ENCODE peak calls at places on chromosomes 1 and 21, in four cellular contexts. Z is D341Med; L is left cardiac atrium; W is CD8-positive, alpha-beta T cell. Q is an unnamed sample.

GRCh38 chr1:5994713-5995621 is 2.7 kb upstream of the NPHP4 start:
- DNase-seq in Z (no peak), L (no peak), W (peak), Q (peak)

GRCh38 chr21:42755031-42755665 is 101.7 kb downstream of the PDE9A start:
- DNase-seq in Z (no peak), L (no peak), W (no peak), Q (no peak)

GRCh38 chr21:46082638-46083270 is 15.2 kb upstream of the COL6A2 start:
- DNase-seq in Z (peak), L (no peak), W (no peak), Q (no peak)

GRCh38 chr21:34061983-34062382 is 11.4 kb upstream of the MRPS6 start:
- DNase-seq in Z (no peak), L (no peak), W (no peak), Q (no peak)

GRCh38 chr1:10057305-10057704 is 24.5 kb downstream of the UBE4B start:
- DNase-seq in Z (no peak), L (no peak), W (no peak), Q (no peak)

GRCh38 chr1:115565789-115566188 is 76.0 kb upstream of the VANGL1 start:
- DNase-seq in Z (no peak), L (no peak), W (no peak), Q (no peak)

GRCh38 chr1:200874694-200875093 is 1.9 kb downstream of the GPR25 start:
- DNase-seq in Z (no peak), L (no peak), W (no peak), Q (no peak)

GRCh38 chr1:43708006-43708412 is 673 bp downstream of the ST3GAL3 start:
- DNase-seq in Z (no peak), L (no peak), W (no peak), Q (no peak)

GRCh38 chr1:151062738-151063371 is 2.7 kb downstream of the MLLT11 start:
- DNase-seq in Z (peak), L (no peak), W (no peak), Q (no peak)

GRCh38 chr1:202411421-202411820 is 62.9 kb downstream of the PPP1R12B start:
- DNase-seq in Z (peak), L (no peak), W (no peak), Q (no peak)

GRCh38 chr1:67053535-67053784 is 488 bp downstream of the SLC35D1 start:
- DNase-seq in Z (peak), L (peak), W (no peak), Q (no peak)

GRCh38 chr1:205645494-205645893 is 13.7 kb upstream of the ELK4 start:
- DNase-seq in Z (no peak), L (no peak), W (no peak), Q (no peak)

GRCh38 chr1:243253211-243253926 is 1.7 kb downstream of the CEP170 start:
- DNase-seq in Z (no peak), L (no peak), W (no peak), Q (no peak)

GRCh38 chr1:218827486-218827885 is 346.2 kb upstream of the LYPLAL1 start:
- DNase-seq in Z (no peak), L (no peak), W (no peak), Q (no peak)

GRCh38 chr1:33306561-33307493 is 14.1 kb downstream of the A3GALT2 start:
- DNase-seq in Z (no peak), L (no peak), W (no peak), Q (no peak)

GRCh38 chr1:166164995-166165660 is 1.7 kb downstream of the FAM78B start:
- DNase-seq in Z (peak), L (peak), W (no peak), Q (no peak)

GRCh38 chr1:167056529-167057296 is 33.5 kb downstream of the GPA33 start:
- DNase-seq in Z (no peak), L (no peak), W (no peak), Q (no peak)

GRCh38 chr21:44857127-44857892 is 16.2 kb downstream of the PTTG1IP start:
- DNase-seq in Z (no peak), L (no peak), W (no peak), Q (no peak)

GRCh38 chr21:42379425-42380215 is 13.3 kb upstream of the TFF1 start:
- DNase-seq in Z (no peak), L (no peak), W (no peak), Q (no peak)

GRCh38 chr1:55375617-55376258 is 160.6 kb upstream of the USP24 start:
- DNase-seq in Z (peak), L (no peak), W (no peak), Q (peak)

GRCh38 chr1:66294692-66295384 is 239.1 kb upstream of the SGIP1 start:
- DNase-seq in Z (no peak), L (no peak), W (no peak), Q (no peak)

GRCh38 chr1:77513839-77514763 is 168.4 kb downstream of the ZZZ3 start:
- DNase-seq in Z (no peak), L (peak), W (no peak), Q (no peak)

GRCh38 chr21:27700974-27701614 is 734.2 kb upstream of the ADAMTS5 start:
- DNase-seq in Z (peak), L (peak), W (peak), Q (no peak)

GRCh38 chr1:7302126-7302525 is 469.0 kb upstream of the VAMP3 start:
- DNase-seq in Z (no peak), L (no peak), W (no peak), Q (no peak)

GRCh38 chr1:153962088-153963029 is 978 bp downstream of the SLC39A1 start:
- DNase-seq in Z (no peak), L (no peak), W (no peak), Q (no peak)

GRCh38 chr1:201142854-201143725 is 11.2 kb downstream of the TMEM9 start:
- DNase-seq in Z (no peak), L (no peak), W (no peak), Q (no peak)

GRCh38 chr1:116674761-116675160 is 7.2 kb upstream of the IGSF3 start:
- DNase-seq in Z (no peak), L (no peak), W (no peak), Q (no peak)

GRCh38 chr1:221035680-221036153 is 156.5 kb downstream of the HLX start:
- DNase-seq in Z (no peak), L (no peak), W (no peak), Q (no peak)

GRCh38 chr1:209513226-209513625 is 70.3 kb upstream of the CAMK1G start:
- DNase-seq in Z (no peak), L (no peak), W (no peak), Q (peak)

GRCh38 chr1:183806086-183806485 is 1.2 kb downstream of the RGL1 start:
- DNase-seq in Z (no peak), L (no peak), W (no peak), Q (no peak)

GRCh38 chr1:109425391-109425790 is 857 bp downstream of the PSMA5 start:
- DNase-seq in Z (no peak), L (no peak), W (no peak), Q (peak)

GRCh38 chr21:25490742-25491141 is 116.5 kb downstream of the MRPL39 start:
- DNase-seq in Z (no peak), L (no peak), W (no peak), Q (no peak)

GRCh38 chr1:160204526-160205241 is 500 bp upstream of the PEA15 start:
- DNase-seq in Z (peak), L (no peak), W (no peak), Q (peak)

GRCh38 chr21:44423312-44423821 is 31.9 kb upstream of the LRRC3 start:
- DNase-seq in Z (no peak), L (no peak), W (no peak), Q (no peak)

Q was measured in GM18507.